ENCODE peak calls at places on chromosomes 3 and 15, in six cellular contexts. D is HTR-8/SVneo; V is fibroblast of the aortic adventitia; U is hepatocyte; E is activated CD8-positive, alpha-beta T cell treated with anti-CD3 and anti-CD28 coated beads, Interleukin-2, amount 10 ng/mL, durations not matched to agents 7 days and 5 days; T is sciatic nerve. M is an unnamed sample.

GRCh38 chr3:30689202-30689641 is 82.8 kb downstream of the TGFBR2 start:
- DNase-seq in D (peak), V (peak), T (no peak), U (peak), E (no peak), M (no peak)

GRCh38 chr3:155356594-155357370 is 63.3 kb upstream of the STRIT1 start:
- DNase-seq in E (no peak), D (no peak), U (no peak), V (no peak), T (no peak), M (no peak)

GRCh38 chr15:74725845-74726773 is 781 bp upstream of the CYP1A1 start:
- DNase-seq in V (peak), D (peak), U (peak), T (peak), E (peak), M (no peak)

GRCh38 chr15:43118276-43118675 is 12.4 kb upstream of the UBR1 start:
- DNase-seq in T (no peak), V (no peak), U (no peak), D (no peak), E (no peak), M (no peak)

GRCh38 chr3:52130966-52131637 is 23.1 kb downstream of the POC1A start:
- DNase-seq in D (no peak), T (no peak), V (no peak), E (no peak), U (no peak), M (no peak)

GRCh38 chr3:71318459-71318827 is 265.1 kb downstream of the FOXP1 start:
- DNase-seq in T (no peak), U (no peak), E (no peak), D (no peak), V (no peak), M (no peak)

GRCh38 chr3:127637971-127638370 is 9.0 kb downstream of the PODXL2 start:
- DNase-seq in U (no peak), E (no peak), D (no peak), V (no peak), T (no peak), M (no peak)

GRCh38 chr15:89556413-89557262 is 18.6 kb upstream of the TICRR start:
- DNase-seq in V (peak), U (peak), T (peak), E (peak), D (peak), M (no peak)

GRCh38 chr15:36737430-36737891 is 158.0 kb downstream of the CDIN1 start:
- DNase-seq in T (no peak), D (peak), E (no peak), V (peak), U (no peak), M (no peak)

GRCh38 chr3:69201658-69202057 is 79.3 kb upstream of the LMOD3 start:
- DNase-seq in E (no peak), T (no peak), V (no peak), D (no peak), U (no peak), M (no peak)

GRCh38 chr3:195888311-195888761 is 20.0 kb downstream of the TNK2 start:
- DNase-seq in V (no peak), D (no peak), E (no peak), T (no peak), U (no peak), M (no peak)

GRCh38 chr15:33008284-33009011 is 186.1 kb downstream of the FMN1 start:
- DNase-seq in V (peak), U (no peak), D (no peak), E (no peak), T (no peak), M (no peak)

GRCh38 chr3:53166781-53167291 is 5.8 kb downstream of the PRKCD start:
- DNase-seq in D (no peak), T (peak), V (peak), E (no peak), U (no peak), M (no peak)

GRCh38 chr3:72231439-72232196 is 446.7 kb upstream of the PROK2 start:
- DNase-seq in D (no peak), V (no peak), T (no peak), U (no peak), E (no peak), M (no peak)

GRCh38 chr3:194386066-194386465 is 13.0 kb downstream of the GP5 start:
- DNase-seq in T (no peak), V (no peak), D (no peak), E (no peak), U (no peak), M (no peak)

GRCh38 chr3:195226900-195227447 is 44.0 kb downstream of the XXYLT1 start:
- DNase-seq in D (peak), E (peak), U (no peak), T (no peak), V (no peak), M (no peak)

GRCh38 chr3:79366414-79366813 is 401.4 kb downstream of the ROBO1 start:
- DNase-seq in U (no peak), T (no peak), D (no peak), V (peak), E (no peak), M (no peak)

GRCh38 chr15:63480441-63480821 is 24.0 kb upstream of the USP3 start:
- DNase-seq in D (no peak), U (no peak), E (no peak), V (no peak), T (no peak), M (no peak)

GRCh38 chr3:5762506-5762905 is 575.0 kb downstream of the EDEM1 start:
- DNase-seq in U (no peak), T (no peak), D (no peak), E (no peak), V (no peak), M (no peak)

GRCh38 chr3:36907911-36908646 is 36.8 kb downstream of the TRANK1 start:
- DNase-seq in V (peak), T (peak), E (peak), U (no peak), D (peak), M (no peak)

GRCh38 chr15:63135804-63136203 is 14.1 kb downstream of the LACTB start:
- DNase-seq in V (peak), E (no peak), T (no peak), D (no peak), U (no peak), M (no peak)

GRCh38 chr3:28575100-28575747 is 226.6 kb upstream of the AZI2 start:
- DNase-seq in U (peak), V (no peak), E (no peak), D (no peak), T (no peak), M (no peak)

GRCh38 chr3:131868203-131868602 is 166.6 kb downstream of the CPNE4 start:
- DNase-seq in T (no peak), D (no peak), V (no peak), U (no peak), E (no peak), M (no peak)

GRCh38 chr3:141335531-141336042 is 32.7 kb upstream of the ZBTB38 start:
- DNase-seq in V (no peak), T (no peak), D (peak), E (no peak), U (no peak), M (no peak)

GRCh38 chr3:132006605-132007204 is 28.1 kb downstream of the CPNE4 start:
- DNase-seq in E (peak), T (no peak), U (peak), D (no peak), V (peak), M (no peak)

GRCh38 chr3:159762981-159763465 is 225.6 kb upstream of the IL12A start:
- DNase-seq in U (peak), D (peak), V (peak), T (peak), E (peak), M (peak)

GRCh38 chr15:74135041-74135565 is 4.7 kb downstream of the ISLR2 start:
- DNase-seq in E (no peak), D (no peak), V (no peak), T (no peak), U (no peak), M (no peak)

GRCh38 chr3:192857148-192857735 is 60.4 kb downstream of the MB21D2 start:
- DNase-seq in E (no peak), D (no peak), T (no peak), V (peak), U (no peak), M (no peak)

GRCh38 chr3:101042996-101043686 is 49.9 kb upstream of the ABI3BP start:
- DNase-seq in V (peak), T (no peak), E (no peak), U (no peak), D (no peak), M (no peak)

GRCh38 chr3:194446754-194447153 is 40.0 kb downstream of the ATP13A3 start:
- DNase-seq in U (no peak), E (no peak), D (no peak), T (no peak), V (no peak), M (no peak)

GRCh38 chr3:170572665-170573253 is 13.1 kb downstream of the SLC7A14 start:
- DNase-seq in V (peak), U (peak), D (peak), E (no peak), T (no peak), M (no peak)

GRCh38 chr3:42013652-42014442 is 51.9 kb upstream of the ULK4 start:
- DNase-seq in U (peak), E (peak), V (no peak), D (no peak), T (peak), M (no peak)

GRCh38 chr3:177789500-177789899 is 592.2 kb upstream of the TBL1XR1 start:
- DNase-seq in U (peak), T (no peak), E (no peak), V (no peak), D (no peak), M (no peak)

GRCh38 chr3:197468866-197469382 is 86.8 kb downstream of the BDH1 start:
- DNase-seq in V (peak), U (peak), D (no peak), E (no peak), T (peak), M (no peak)

GRCh38 chr3:187889601-187890404 is 144.5 kb upstream of the BCL6 start:
- DNase-seq in E (no peak), T (no peak), V (no peak), D (no peak), U (no peak), M (no peak)

GRCh38 chr3:44862221-44862637 is 517 bp downstream of the TMEM42 start:
- DNase-seq in U (no peak), V (peak), D (peak), E (peak), T (no peak), M (no peak)

GRCh38 chr15:100809151-100809550 is 70.5 kb upstream of the ALDH1A3 start:
- DNase-seq in U (no peak), T (no peak), D (no peak), E (no peak), V (peak), M (no peak)

GRCh38 chr3:150759319-150759718 is 3.6 kb downstream of the SIAH2 start:
- DNase-seq in U (no peak), D (no peak), E (no peak), V (no peak), T (no peak), M (no peak)

GRCh38 chr3:31841515-31841914 is 139.5 kb downstream of the OSBPL10 start:
- DNase-seq in T (no peak), D (no peak), E (no peak), U (no peak), V (no peak), M (no peak)